ENCODE peak calls at places on chromosomes 4 and X, in five cellular contexts. Q is HEK293T, G is H1, B is HepG2, I is GM12878. Y is an unnamed sample.

GRCh38 chrX:108397627-108398392 is 40.4 kb downstream of the COL4A6 start:
- DNase-seq in Q (no peak), G (no peak), B (no peak), I (no peak), Y (no peak)

GRCh38 chrX:26848511-26848910 is 614.6 kb downstream of the PPP4R3C start:
- DNase-seq in Q (no peak), G (no peak), B (no peak), I (no peak), Y (no peak)

GRCh38 chrX:10017866-10018265 is 50.7 kb downstream of the CLDN34 start:
- DNase-seq in Q (no peak), G (no peak), B (peak), I (no peak), Y (no peak)

GRCh38 chrX:130413415-130413814 is 11.6 kb downstream of the RBMX2 start:
- DNase-seq in Q (no peak), G (no peak), B (no peak), I (no peak), Y (no peak)

GRCh38 chr4:183636923-183637322 is 22.1 kb downstream of the RWDD4 start:
- DNase-seq in Q (no peak), G (no peak), B (no peak), I (no peak), Y (no peak)

GRCh38 chrX:16711219-16712115 is 1.0 kb downstream of the CTPS2 start:
- DNase-seq in Q (no peak), G (peak), B (peak), I (no peak), Y (no peak)

GRCh38 chr4:131309628-131310027 is 1839.5 kb upstream of the PCDH10 start:
- DNase-seq in Q (no peak), G (no peak), B (no peak), I (peak), Y (no peak)

GRCh38 chr4:169716677-169717076 is 41.1 kb downstream of the HPF1 start:
- DNase-seq in Q (no peak), G (no peak), B (no peak), I (no peak), Y (no peak)

GRCh38 chr4:158314756-158315487 is 104.6 kb downstream of the TMEM144 start:
- DNase-seq in Q (no peak), G (no peak), B (no peak), I (no peak), Y (no peak)

GRCh38 chr4:7134737-7135388 is 57.5 kb upstream of the SORCS2 start:
- DNase-seq in Q (no peak), G (no peak), B (no peak), I (no peak), Y (no peak)

GRCh38 chrX:70042399-70043371 is 7.1 kb downstream of the AWAT2 start:
- DNase-seq in Q (no peak), G (no peak), B (peak), I (no peak), Y (no peak)

GRCh38 chr4:103018391-103019318 is 850 bp downstream of the SLC9B1 start:
- DNase-seq in Q (peak), G (no peak), B (peak), I (no peak), Y (no peak)

DNA sequence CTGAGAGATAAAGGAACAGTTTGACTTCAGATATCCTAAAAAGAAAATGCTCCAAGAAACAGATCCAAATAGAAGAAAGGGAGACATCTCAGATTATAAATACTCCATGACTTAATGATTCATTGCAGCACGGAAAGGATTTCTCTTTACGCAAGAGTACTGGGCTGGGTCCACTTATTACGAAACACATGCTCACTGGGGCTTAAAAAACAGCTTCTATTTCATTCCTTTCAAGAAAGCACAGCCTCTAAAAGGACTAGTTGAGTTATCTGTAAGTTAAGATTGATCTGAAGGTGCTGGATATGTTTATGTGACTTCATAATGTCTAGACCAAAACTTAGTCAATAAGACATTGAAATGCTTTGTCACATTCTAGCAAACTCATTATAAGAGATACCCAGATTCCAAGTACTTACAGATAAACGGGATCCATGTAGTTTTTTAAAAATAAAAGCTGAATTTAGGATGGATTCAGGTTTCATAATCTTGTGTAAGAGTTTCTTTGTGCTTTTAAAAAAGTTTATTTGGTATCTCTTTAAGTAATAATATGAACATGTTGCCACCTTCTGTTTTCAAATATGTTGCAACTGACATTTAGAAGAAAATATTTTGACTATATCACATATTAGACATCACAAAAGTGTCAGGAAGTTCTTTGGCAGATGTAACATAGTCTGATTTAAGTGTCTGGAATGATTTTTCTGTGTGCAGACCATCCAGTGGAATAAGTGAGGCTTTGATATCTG is 109.5 kb upstream of the MYOZ2 start:
- DNase-seq in Q (no peak), G (no peak), B (no peak), I (no peak), Y (no peak)
- TF ChIP-seq SUZ12 in Q (no peak), G (no peak), B (no peak), I (no peak), Y (no peak)

GRCh38 chrX:12974217-12974796 is 603 bp upstream of the TMSB4X start:
- DNase-seq in Q (no peak), G (peak), B (no peak), I (no peak), Y (no peak)
- TF ChIP-seq SUZ12 in Q (no peak), G (no peak), B (no peak), I (no peak), Y (no peak)

DNA sequence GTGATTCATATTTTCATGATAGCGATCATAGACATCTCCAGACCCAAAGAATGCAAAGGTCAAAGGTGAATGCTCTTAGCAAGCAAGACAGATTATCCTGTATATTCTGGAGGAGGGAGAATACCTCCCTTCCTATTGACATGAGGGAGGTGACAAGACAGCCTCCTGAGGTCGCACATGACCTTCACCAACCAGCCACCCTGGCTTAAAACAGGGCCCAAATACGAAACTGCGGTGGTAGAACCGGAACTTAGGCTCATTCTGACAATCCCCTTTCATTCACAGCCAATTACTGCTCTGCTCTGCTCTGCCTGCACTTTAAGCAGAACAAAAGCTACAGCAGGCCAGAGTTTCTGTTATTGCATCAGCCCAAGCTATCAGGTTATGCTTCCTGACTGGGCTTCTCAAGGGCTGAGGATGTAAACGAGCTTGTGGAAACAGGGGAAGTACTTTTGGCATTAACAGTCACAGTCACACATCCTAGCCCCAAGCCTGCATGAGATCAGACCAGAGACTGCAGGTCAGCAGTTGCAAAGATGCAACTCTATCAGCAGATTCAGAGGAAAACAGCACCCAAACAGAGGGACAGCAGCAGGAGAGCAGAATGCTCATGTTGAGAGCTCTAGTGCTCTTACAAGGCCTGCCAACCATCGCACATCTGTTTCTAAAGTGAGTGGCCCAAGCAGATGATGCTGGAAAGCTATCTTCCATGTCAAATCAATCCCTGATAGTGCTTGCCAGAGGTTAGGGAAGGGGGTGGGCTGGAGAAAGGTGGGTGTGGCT is 51.2 kb upstream of the MAP3K15 start:
- DNase-seq in Q (no peak), G (no peak), B (peak), I (peak), Y (peak)
- TF ChIP-seq SUZ12 in Q (no peak), G (no peak), B (no peak), I (no peak), Y (no peak)

DNA sequence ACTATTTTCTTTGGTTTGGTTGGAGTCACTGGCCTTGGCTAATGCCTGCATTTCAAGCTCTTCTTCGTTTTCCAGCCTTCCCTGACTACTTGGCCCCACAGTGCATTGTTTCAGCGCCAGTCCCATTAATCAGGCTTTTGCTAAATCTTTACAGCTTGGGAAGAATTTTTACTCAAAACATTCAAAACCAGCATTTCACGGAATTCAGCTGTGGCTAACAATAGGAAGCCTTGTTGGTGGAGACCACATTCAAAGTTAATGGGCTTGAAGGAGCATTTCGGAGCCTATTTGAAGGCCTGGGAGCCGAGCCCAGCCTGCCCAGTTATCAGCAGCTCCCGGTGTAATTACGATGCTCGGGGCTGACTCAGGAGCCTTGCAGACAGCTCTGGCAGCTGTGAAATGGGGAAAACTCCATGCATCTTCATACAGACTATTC is 30.8 kb upstream of the VCX2 start:
- DNase-seq in Q (no peak), G (no peak), B (no peak), I (no peak), Y (peak)
- TF ChIP-seq SUZ12 in Q (no peak), G (no peak), B (no peak), I (no peak), Y (no peak)

GRCh38 chr4:186707996-186708395 is 15.7 kb downstream of the FAT1 start:
- DNase-seq in Q (no peak), G (no peak), B (no peak), I (no peak), Y (no peak)
- TF ChIP-seq SUZ12 in Q (no peak), G (no peak), B (no peak), I (no peak), Y (no peak)

GRCh38 chr4:180669637-180670036 is 1573.6 kb upstream of the TENM3 start:
- DNase-seq in Q (no peak), G (no peak), B (no peak), I (no peak), Y (no peak)
- TF ChIP-seq SUZ12 in Q (no peak), G (no peak), B (no peak), I (no peak), Y (no peak)

GRCh38 chr4:54449999-54450398 is 207.8 kb upstream of the KIT start:
- DNase-seq in Q (no peak), G (no peak), B (no peak), I (no peak), Y (no peak)

GRCh38 chr4:54440394-54441223 is 211.5 kb downstream of the PDGFRA start:
- DNase-seq in Q (peak), G (no peak), B (no peak), I (no peak), Y (no peak)

DNA sequence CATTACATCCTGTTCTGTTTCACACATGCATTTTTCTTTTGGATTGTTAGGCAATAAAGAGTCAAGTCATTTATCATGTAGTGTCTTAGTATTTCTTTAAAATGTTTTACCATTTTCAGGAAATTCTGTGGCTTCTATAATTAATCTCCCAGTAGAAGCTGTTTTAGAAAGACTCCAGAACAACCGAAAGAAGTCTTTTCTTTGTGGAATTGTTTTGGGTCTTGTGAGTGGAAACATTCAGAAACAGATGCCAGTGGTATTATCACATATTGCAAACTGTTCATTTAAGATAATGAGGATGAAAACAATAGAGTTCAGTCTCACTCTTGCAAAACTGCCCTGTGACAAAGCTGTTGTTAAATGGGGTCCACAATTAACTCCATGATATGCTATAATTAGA is 211.2 kb upstream of the KIT start:
- DNase-seq in Q (no peak), G (no peak), B (no peak), I (no peak), Y (no peak)
- TF ChIP-seq SUZ12 in Q (no peak), G (no peak), B (no peak), I (no peak), Y (no peak)

GRCh38 chr4:153207561-153207960 is 3.3 kb downstream of the TRIM2 start:
- DNase-seq in Q (peak), G (no peak), B (peak), I (no peak), Y (no peak)
- TF ChIP-seq SUZ12 in Q (no peak), G (no peak), B (no peak), I (no peak), Y (no peak)